ENCODE peak calls at places on chromosomes 6 and 20, in five cellular contexts. T is cardiac muscle cell; R is CD8-positive, alpha-beta T cell; J is tibial artery; L is left ventricle myocardium inferior. V is an unnamed sample. For H3K36me3, the result is how much of the 10 kb centered on the place peaks cover.

GRCh38 chr6:89731924-89732568 is 87.5 kb downstream of the MDN1 start:
- DNase-seq in J (no peak), T (peak), L (no peak), R (no peak), V (no peak)

GRCh38 chr20:61926253-61926613 is 139.4 kb downstream of the TAF4 start:
- DNase-seq in L (no peak), R (no peak), J (no peak), T (no peak), V (no peak)

GRCh38 chr6:143368426-143368825 is 82.1 kb downstream of the ADAT2 start:
- DNase-seq in T (no peak), L (no peak), J (no peak), R (no peak), V (no peak)

GRCh38 chr20:53824779-53825178 is 231.1 kb upstream of the ZNF217 start:
- DNase-seq in J (no peak), T (no peak), R (no peak), L (no peak), V (no peak)

GRCh38 chr6:81708306-81708705 is 44.2 kb downstream of the TENT5A start:
- DNase-seq in J (no peak), R (no peak), T (no peak), L (no peak), V (no peak)

GRCh38 chr20:46647469-46647868 is 3.8 kb downstream of the SLC13A3 start:
- DNase-seq in T (no peak), R (no peak), J (no peak), L (no peak), V (no peak)

GRCh38 chr6:28474441-28475219 is 31.3 kb upstream of the ZSCAN23 start:
- DNase-seq in L (no peak), T (peak), J (no peak), R (no peak), V (no peak)

GRCh38 chr6:20640181-20640580 is 105.9 kb downstream of the CDKAL1 start:
- DNase-seq in J (no peak), R (no peak), T (no peak), L (no peak), V (no peak)

GRCh38 chr6:46062312-46062711 is 46.7 kb upstream of the CLIC5 start:
- DNase-seq in R (no peak), T (no peak), J (no peak), L (no peak), V (peak)

GRCh38 chr20:31560094-31560899 is 44.8 kb upstream of the ID1 start:
- DNase-seq in T (peak), R (peak), L (peak), J (peak), V (peak)
- TF ChIP-seq CTCF in T (peak), R (peak), L (peak), J (peak), V (peak)

GRCh38 chr6:63819831-63820230 is 184.2 kb downstream of the PHF3 start:
- DNase-seq in T (no peak), L (no peak), J (no peak), R (no peak), V (no peak)

GRCh38 chr6:63821442-63821841 is 185.8 kb downstream of the PHF3 start:
- DNase-seq in T (no peak), J (no peak), L (no peak), R (no peak), V (no peak)

GRCh38 chr6:63824722-63825121 is 189.1 kb downstream of the PHF3 start:
- DNase-seq in R (no peak), J (no peak), T (no peak), L (no peak), V (no peak)
- H3K4me3 ChIP-seq in R (no peak), J (no peak), T (no peak), L (no peak), V (no peak)

DNA sequence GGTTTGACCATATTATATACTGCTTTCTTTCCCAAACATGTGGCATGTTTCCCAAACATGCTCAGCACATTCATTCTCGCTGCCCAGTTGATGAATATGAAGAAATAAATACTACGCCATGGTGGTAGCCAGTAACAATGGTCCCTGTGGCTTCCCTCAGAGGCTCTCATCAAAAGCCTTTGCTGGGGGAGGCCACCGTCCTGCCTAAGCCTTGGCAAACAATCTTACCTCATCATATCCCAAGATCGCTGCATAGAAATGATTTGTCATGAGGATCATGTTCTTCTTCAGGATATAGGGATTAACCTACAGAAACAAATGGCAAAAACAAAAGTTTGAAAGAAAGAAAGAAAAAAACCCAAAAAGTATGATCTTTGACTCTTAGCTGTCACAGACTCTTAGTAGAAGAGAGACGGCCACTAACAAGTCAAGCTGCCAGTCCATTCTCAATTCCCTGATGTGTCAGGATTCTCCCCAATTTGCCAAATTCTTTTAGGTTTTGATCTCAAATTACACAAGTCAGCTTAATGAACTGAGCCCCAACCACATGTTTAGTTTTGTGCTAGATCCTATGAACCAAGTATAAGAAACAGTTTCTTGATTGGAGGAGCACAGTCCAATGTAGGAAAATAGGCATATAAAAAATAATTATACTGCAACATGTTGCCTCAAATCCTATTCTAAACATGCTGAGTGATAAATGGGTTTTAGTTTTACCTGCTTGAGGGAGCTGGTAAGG is 22.4 kb upstream of the FAM83C start:
- DNase-seq in J (no peak), L (no peak), T (no peak), R (no peak), V (no peak)
- H3K36me3 ChIP-seq in J (under half), L (under half), T (under half), R (under half), V (under half)

DNA sequence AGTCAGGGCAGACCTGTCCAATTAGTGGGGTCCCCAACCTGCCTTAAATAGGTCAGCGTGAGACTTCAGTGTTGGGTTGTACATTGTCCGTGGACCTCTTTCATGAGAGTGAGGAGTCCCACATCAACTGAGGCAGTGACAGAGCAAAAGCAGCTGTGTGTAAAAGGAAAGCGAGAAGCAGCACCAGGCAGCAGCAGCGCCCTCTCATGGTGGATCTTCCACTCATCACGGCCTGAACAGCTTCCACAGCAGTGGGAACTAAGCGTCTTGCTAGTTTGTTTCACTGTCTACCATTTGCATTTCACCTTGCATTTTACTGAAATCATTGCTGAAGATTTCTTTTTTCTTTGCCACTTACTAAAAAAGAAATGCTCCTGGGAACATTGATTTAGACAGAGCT is 333.8 kb downstream of the PKHD1 start:
- DNase-seq in T (peak), R (no peak), L (peak), J (no peak), V (peak)
- TF ChIP-seq CTCF in T (no peak), R (no peak), L (peak), J (no peak), V (peak)

V was measured in transverse colon.